ENCODE peak calls at places on chromosome 15, in four cellular contexts. D is CD4-positive, alpha-beta T cell; O is BJ; W is cardiac fibroblast. B is an unnamed sample.

GRCh38 chr15:57138260-57138895 is 219.9 kb downstream of the TCF12 start:
- DNase-seq in O (no peak), D (no peak), W (peak), B (peak)

GRCh38 chr15:84142888-84143337 is 92.7 kb upstream of the GOLGA6L4 start:
- DNase-seq in W (peak), D (peak), O (peak), B (peak)

GRCh38 chr15:40336129-40337122 is 4.3 kb downstream of the CCDC9B start:
- DNase-seq in W (no peak), D (no peak), O (no peak), B (no peak)

GRCh38 chr15:101315736-101316135 is 20.7 kb upstream of the SNRPA1 start:
- DNase-seq in O (no peak), D (no peak), W (no peak), B (no peak)

GRCh38 chr15:47194718-47195117 is 522.6 kb upstream of the SEMA6D start:
- DNase-seq in D (no peak), W (peak), O (no peak), B (no peak)

GRCh38 chr15:73843787-73844186 is 29.6 kb upstream of the TBC1D21 start:
- DNase-seq in O (no peak), W (no peak), D (no peak), B (no peak)

GRCh38 chr15:75356539-75356938 is 9.7 kb downstream of the NEIL1 start:
- DNase-seq in D (no peak), O (no peak), W (no peak), B (no peak)

GRCh38 chr15:35090104-35090807 is 5.2 kb upstream of the NANOGP8 start:
- DNase-seq in O (no peak), D (no peak), W (no peak), B (no peak)

GRCh38 chr15:66269326-66270090 is 16.0 kb upstream of the MEGF11 start:
- DNase-seq in O (peak), W (peak), D (no peak), B (no peak)

GRCh38 chr15:97998307-97999071 is 38.0 kb downstream of the ARRDC4 start:
- DNase-seq in D (no peak), O (no peak), W (no peak), B (no peak)

GRCh38 chr15:94174399-94174802 is 57.0 kb upstream of the MCTP2 start:
- DNase-seq in W (peak), D (no peak), O (peak), B (no peak)

GRCh38 chr15:39053480-39053879 is 488.9 kb upstream of the RASGRP1 start:
- DNase-seq in O (no peak), W (no peak), D (no peak), B (no peak)

GRCh38 chr15:85129881-85130280 is 148.2 kb downstream of the PDE8A start:
- DNase-seq in D (no peak), W (no peak), O (no peak), B (no peak)

GRCh38 chr15:71443538-71443937 is 328.3 kb downstream of the THSD4 start:
- DNase-seq in D (no peak), O (no peak), W (peak), B (peak)

GRCh38 chr15:68347392-68347791 is 69.8 kb downstream of the FEM1B start:
- DNase-seq in D (no peak), W (peak), O (peak), B (no peak)

GRCh38 chr15:42490246-42490742 is 647 bp downstream of the ZNF106 start:
- DNase-seq in O (no peak), W (peak), D (no peak), B (no peak)

GRCh38 chr15:29127506-29128430 is 141.9 kb downstream of the NSMCE3 start:
- DNase-seq in W (no peak), O (no peak), D (no peak), B (no peak)

GRCh38 chr15:27046891-27047290 is 75.9 kb downstream of the GABRG3 start:
- DNase-seq in W (no peak), D (no peak), O (no peak), B (no peak)

GRCh38 chr15:32859246-32859645 is 141.4 kb downstream of the GREM1 start:
- DNase-seq in W (no peak), O (no peak), D (no peak), B (no peak)

GRCh38 chr15:92076536-92076935 is 223.0 kb downstream of the SLCO3A1 start:
- DNase-seq in D (no peak), O (no peak), W (no peak), B (no peak)

GRCh38 chr15:92077353-92078080 is 224.0 kb downstream of the SLCO3A1 start:
- DNase-seq in D (peak), W (peak), O (no peak), B (peak)

GRCh38 chr15:92079647-92080255 is 226.2 kb downstream of the SLCO3A1 start:
- DNase-seq in D (no peak), W (no peak), O (no peak), B (no peak)

GRCh38 chr15:92078270-92078669 is 224.8 kb downstream of the SLCO3A1 start:
- DNase-seq in O (no peak), W (no peak), D (no peak), B (no peak)

GRCh38 chr15:92079047-92079446 is 225.5 kb downstream of the SLCO3A1 start:
- DNase-seq in O (no peak), W (peak), D (no peak), B (no peak)
- TF ChIP-seq CTCF in O (peak), W (peak), D (no peak), B (peak)

GRCh38 chr15:41474436-41474835 is 19.2 kb upstream of the ITPKA start:
- DNase-seq in W (no peak), O (no peak), D (no peak), B (no peak)
- TF ChIP-seq CTCF in W (no peak), O (no peak), D (no peak), B (no peak)

DNA sequence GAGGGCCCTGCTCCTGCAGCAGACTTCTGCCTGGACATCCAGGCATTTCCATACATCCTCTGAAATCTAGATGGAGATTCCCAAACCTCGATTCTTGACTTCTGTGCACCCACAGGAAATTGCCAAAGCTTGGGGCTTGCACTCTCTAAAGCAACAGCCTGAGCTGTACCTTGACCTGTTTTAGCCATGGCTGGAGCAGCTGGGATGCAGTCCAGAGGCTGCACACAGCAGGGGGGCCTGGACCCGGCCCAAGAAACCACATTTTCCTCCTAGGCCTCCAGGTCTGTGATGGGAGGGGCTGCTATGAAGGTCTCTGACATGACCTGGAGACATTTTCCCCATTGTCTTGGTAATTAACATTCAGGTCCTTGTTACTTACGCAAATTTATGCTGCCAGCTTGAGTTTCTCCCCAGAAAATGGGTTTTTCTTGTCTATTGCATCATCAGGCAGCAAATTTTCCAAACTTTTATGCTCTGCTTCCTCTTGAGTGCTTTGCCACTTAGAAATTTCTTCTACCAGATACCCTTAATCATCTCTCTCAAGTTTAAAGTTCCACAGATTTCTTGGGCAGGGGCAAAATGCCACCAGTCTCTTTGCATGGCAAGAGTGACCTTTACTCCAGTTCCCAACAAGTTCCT is 11.8 kb upstream of the MYO5A start:
- DNase-seq in W (no peak), D (no peak), O (no peak), B (no peak)
- TF ChIP-seq CTCF in W (no peak), D (no peak), O (no peak), B (no peak)

DNA sequence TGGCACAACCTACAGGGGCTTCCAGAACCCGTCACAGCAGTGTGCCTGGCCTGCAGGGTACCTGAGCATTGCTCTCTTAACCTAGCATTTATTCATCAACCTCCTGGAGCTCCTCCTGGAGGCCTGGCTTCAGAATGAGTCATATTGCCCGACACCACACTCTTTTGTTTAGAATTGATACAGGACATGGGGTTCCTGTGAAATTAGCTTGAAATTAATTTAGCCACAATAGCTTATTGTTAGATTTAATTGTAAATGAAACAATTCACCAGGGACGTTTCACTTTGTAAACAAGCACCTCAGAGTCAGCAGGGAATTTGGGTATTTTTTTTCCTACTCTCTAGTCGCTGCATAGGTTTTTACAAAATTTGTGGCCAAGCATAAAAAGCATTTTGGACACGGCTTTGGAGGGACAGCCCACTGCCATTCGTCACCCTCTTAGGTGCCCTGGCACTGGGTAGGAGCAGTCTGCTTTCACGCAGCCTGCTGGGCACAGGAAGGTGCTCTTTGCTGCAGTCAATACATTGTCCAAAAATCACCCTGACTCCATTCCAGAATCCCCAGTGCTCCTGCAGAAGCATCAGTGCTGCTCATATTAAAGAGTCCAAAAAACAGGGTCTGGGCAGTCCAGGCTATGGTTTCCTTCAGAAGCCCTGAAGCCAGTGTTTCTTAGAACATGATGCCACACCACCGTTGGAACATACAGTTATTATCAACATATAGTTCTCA is 60.8 kb upstream of the MEF2A start:
- DNase-seq in O (no peak), W (peak), D (no peak), B (no peak)
- TF ChIP-seq CTCF in O (peak), W (no peak), D (no peak), B (no peak)

DNA sequence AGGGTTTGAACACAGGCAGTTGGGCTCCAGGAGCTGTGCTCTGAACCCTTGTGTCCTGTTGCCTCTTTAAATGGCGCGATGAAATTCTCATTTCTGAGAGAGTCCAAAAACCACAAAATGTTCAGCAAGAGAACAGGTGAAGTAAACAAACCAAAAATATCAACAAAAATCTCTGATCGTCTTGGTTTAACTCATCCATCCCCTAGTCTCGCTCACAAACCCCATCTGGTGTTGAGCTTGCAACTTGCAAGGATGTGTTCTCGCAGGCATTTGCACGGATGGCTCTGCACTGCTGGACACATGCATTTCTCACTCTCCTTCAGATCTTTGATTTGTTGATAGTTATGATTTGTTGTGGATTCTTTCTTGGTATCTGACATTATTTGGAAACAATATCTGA is 31.1 kb downstream of the FAH start:
- DNase-seq in D (no peak), O (no peak), W (peak), B (peak)
- TF ChIP-seq CTCF in D (no peak), O (no peak), W (peak), B (peak)

DNA sequence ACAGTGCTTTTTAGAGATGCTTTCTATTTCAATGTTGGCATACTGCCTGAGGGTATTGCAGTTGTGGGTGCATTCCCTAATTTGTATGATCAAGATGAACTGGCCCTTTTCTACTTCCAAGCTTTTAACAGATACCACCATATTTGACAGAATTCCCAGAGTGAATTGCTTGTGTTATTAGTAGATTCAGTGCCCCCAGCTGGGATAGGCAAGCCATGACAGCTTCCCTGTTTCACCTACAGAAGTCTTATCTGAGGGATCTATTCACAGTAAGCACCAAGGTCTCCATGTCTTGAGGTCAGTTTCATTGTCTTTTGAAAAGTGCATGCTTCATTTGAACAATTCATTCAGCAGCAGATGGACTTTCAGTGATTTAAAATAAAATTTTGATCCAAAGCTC is 68.8 kb upstream of the GOLGA6B start:
- DNase-seq in W (peak), O (no peak), D (no peak), B (no peak)
- TF ChIP-seq CTCF in W (peak), O (peak), D (no peak), B (no peak)

GRCh38 chr15:37217567-37217966 is 117.2 kb upstream of the MEIS2 start:
- DNase-seq in D (no peak), W (no peak), O (no peak), B (no peak)
- TF ChIP-seq CTCF in D (no peak), W (no peak), O (no peak), B (no peak)

GRCh38 chr15:25740438-25741252 is 122.5 kb downstream of the ATP10A start:
- DNase-seq in D (no peak), W (no peak), O (no peak), B (no peak)

GRCh38 chr15:25741253-25741575 is 121.9 kb downstream of the ATP10A start:
- DNase-seq in D (no peak), W (no peak), O (no peak), B (no peak)

GRCh38 chr15:25738171-25738792 is 124.8 kb downstream of the ATP10A start:
- DNase-seq in D (no peak), W (peak), O (no peak), B (no peak)

GRCh38 chr15:25742008-25742407 is 121.1 kb downstream of the ATP10A start:
- DNase-seq in D (no peak), O (no peak), W (no peak), B (peak)

GRCh38 chr15:25739687-25740121 is 123.4 kb downstream of the ATP10A start:
- DNase-seq in O (no peak), D (peak), W (peak), B (peak)
- TF ChIP-seq CTCF in O (peak), D (peak), W (peak), B (peak)

DNA sequence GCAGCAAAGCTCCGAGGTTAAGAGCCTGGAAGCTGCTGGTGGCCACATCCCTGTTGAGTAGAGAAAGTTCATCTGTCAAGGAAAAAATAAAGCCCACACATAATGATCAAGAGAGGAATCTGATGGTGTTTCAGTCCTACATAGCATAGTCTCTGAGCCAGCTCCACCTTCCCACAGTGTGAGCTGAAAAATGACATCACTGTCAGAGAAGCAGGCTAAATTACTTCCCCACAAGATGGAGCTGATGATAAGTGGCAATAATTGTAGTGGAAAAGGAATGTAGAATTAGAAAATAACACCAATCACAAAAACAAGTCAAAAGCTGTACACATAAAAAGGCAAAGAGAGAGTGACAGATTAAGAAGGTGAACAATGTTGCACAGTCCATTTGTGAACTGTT is 84.5 kb downstream of the AQP9 start:
- DNase-seq in O (no peak), D (no peak), W (no peak), B (no peak)
- TF ChIP-seq CTCF in O (peak), D (no peak), W (no peak), B (no peak)